ENCODE peak calls at places on chromosomes 12 and 14, in four cellular contexts. J is SK-N-SH, G is sigmoid colon, W is K562. X is an unnamed sample. For H3K36me3, the result is how much of the 10 kb centered on the place peaks cover.

GRCh38 chr12:94954029-94954685 is 49.3 kb downstream of the NDUFA12 start:
- DNase-seq in J (no peak), G (no peak), W (peak), X (peak)

GRCh38 chr14:79597561-79597960 is 613.7 kb downstream of the DIO2 start:
- DNase-seq in J (no peak), G (no peak), W (no peak), X (no peak)

GRCh38 chr14:36604757-36605505 is 22.5 kb upstream of the NKX2-8 start:
- DNase-seq in G (no peak), J (peak), W (peak), X (peak)

GRCh38 chr12:102010265-102010994 is 51.4 kb downstream of the WASHC3 start:
- DNase-seq in W (no peak), J (no peak), G (no peak), X (peak)

GRCh38 chr12:116771651-116772050 is 33.5 kb downstream of the RNFT2 start:
- DNase-seq in W (no peak), G (no peak), J (no peak), X (no peak)

GRCh38 chr14:71242237-71242748 is 335.0 kb downstream of the PCNX1 start:
- DNase-seq in W (no peak), G (no peak), J (peak), X (no peak)

GRCh38 chr12:94644622-94645021 is 5.7 kb downstream of the TMCC3 start:
- DNase-seq in W (no peak), G (no peak), J (no peak), X (no peak)

GRCh38 chr12:12088761-12089160 is 18.0 kb downstream of the BCL2L14 start:
- DNase-seq in W (no peak), J (no peak), G (no peak), X (no peak)

GRCh38 chr12:124862768-124863408 is 776 bp downstream of the SCARB1 start:
- DNase-seq in W (no peak), G (no peak), J (peak), X (peak)

GRCh38 chr12:107131832-107132616 is 38.7 kb upstream of the CRY1 start:
- DNase-seq in G (no peak), W (peak), J (peak), X (no peak)

GRCh38 chr14:93007225-93007997 is 84.5 kb downstream of the CHGA start:
- DNase-seq in J (no peak), W (no peak), G (peak), X (peak)

DNA sequence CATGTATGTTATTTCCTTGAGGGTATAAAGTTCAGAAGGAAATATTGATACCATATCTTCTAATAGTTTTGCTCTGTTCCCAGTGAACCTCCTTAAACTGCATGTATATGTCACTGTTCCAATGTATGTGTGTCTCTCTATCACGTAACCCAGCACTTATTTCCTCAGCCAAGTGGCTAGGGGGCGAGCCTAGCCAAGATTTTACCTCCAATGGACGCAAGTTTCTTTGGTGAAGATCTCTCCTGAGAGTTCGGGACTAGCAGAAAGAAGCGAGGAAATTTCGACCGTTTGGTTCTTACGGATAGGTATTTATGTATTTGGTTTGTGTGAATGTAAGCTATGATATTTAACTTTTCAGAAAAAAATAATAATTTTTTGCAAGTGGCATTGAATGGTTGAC is 2.5 kb downstream of the SFSWAP start:
- DNase-seq in J (no peak), G (no peak), W (no peak), X (no peak)
- H3K36me3 ChIP-seq in J (half or more), G (under half), W (half or more), X (under half)

GRCh38 chr14:50049703-50050102 is 66.7 kb downstream of the VCPKMT start:
- DNase-seq in G (no peak), W (no peak), J (no peak), X (no peak)

GRCh38 chr14:50045837-50046236 is 70.5 kb downstream of the VCPKMT start:
- DNase-seq in J (no peak), G (no peak), W (no peak), X (no peak)

GRCh38 chr14:50050171-50050570 is 66.2 kb downstream of the VCPKMT start:
- DNase-seq in J (no peak), G (no peak), W (no peak), X (no peak)

GRCh38 chr14:50045039-50045711 is 71.2 kb downstream of the VCPKMT start:
- DNase-seq in G (peak), W (no peak), J (peak), X (peak)

GRCh38 chr14:50047274-50047676 is 69.1 kb downstream of the VCPKMT start:
- DNase-seq in G (no peak), J (no peak), W (no peak), X (peak)
- TF ChIP-seq EP300 in G (no peak), J (no peak), W (no peak), X (peak)

DNA sequence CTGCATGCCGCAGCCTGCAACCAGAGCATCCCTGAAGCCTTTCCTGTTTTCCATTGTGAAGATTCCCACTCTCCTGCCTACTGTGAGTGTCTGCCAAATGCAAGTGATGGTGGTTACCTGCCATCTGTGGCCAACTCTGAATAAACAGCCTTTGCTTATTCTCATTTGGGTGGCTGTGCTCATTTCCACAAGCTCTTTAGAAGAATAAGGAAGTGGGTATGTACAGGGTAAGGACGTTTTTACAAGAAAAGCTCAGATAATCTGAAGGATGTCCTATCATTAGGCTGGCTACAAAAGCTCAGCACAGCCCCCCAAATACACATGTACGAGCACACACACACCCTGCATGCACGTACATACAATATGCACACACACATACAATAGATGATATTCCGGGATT is 7.3 kb upstream of the RNASE1 start:
- DNase-seq in W (no peak), J (no peak), G (no peak), X (no peak)
- TF ChIP-seq POLR2AphosphoS5 in W (no peak), J (no peak), G (no peak), X (no peak)

GRCh38 chr12:111638576-111638975 is 39.5 kb upstream of the ATXN2 start:
- DNase-seq in W (no peak), G (no peak), J (no peak), X (no peak)

GRCh38 chr12:111642681-111643427 is 42.9 kb downstream of the BRAP start:
- DNase-seq in J (no peak), W (no peak), G (no peak), X (no peak)

GRCh38 chr12:111645433-111645832 is 40.3 kb downstream of the BRAP start:
- DNase-seq in G (no peak), J (no peak), W (no peak), X (no peak)

GRCh38 chr12:111640498-111640897 is 41.4 kb upstream of the ATXN2 start:
- DNase-seq in J (no peak), W (no peak), G (no peak), X (no peak)

DNA sequence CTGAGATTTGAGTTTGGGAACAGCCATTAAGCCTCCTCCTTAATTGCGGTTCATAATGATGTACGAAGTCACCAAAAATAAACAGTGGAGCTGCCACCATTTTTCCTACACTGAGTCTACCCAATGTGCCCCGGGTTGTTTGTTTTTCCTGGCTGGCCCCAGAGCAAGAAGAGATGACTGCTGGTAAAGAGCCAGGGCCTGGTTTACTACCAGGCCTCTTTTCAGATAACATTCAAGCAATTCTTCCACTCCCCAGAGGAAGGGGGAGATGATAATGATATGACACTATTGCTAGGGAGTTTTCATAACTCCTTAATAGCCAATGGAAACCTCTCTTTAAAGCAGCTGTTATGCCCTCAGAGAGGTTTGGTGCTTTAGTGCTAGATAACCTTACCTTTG is 42.3 kb downstream of the BRAP start:
- DNase-seq in J (no peak), W (no peak), G (no peak), X (peak)
- H3K36me3 ChIP-seq in J (under half), W (half or more), G (under half), X (under half)

GRCh38 chr12:54007538-54008259 is 1.1 kb upstream of the HOXC8 start:
- DNase-seq in W (no peak), G (no peak), J (no peak), X (no peak)

GRCh38 chr12:54006700-54007220 is 2.0 kb upstream of the HOXC8 start:
- DNase-seq in W (no peak), G (no peak), J (no peak), X (no peak)

GRCh38 chr12:54004841-54005530 is 3.8 kb upstream of the HOXC8 start:
- DNase-seq in J (no peak), W (no peak), G (no peak), X (no peak)

GRCh38 chr12:54005531-54005852 is 3.3 kb upstream of the HOXC8 start:
- DNase-seq in G (no peak), W (no peak), J (no peak), X (no peak)

GRCh38 chr12:54005853-54006699 is 2.7 kb upstream of the HOXC8 start:
- DNase-seq in G (peak), J (peak), W (peak), X (peak)
- TF ChIP-seq EP300 in G (no peak), J (no peak), W (no peak), X (no peak)

GRCh38 chr12:49364989-49365388 is 2.3 kb upstream of the SPATS2 start:
- DNase-seq in J (no peak), G (no peak), W (no peak), X (no peak)
- TF ChIP-seq POLR2AphosphoS5 in J (no peak), G (no peak), W (no peak), X (no peak)

X was measured in transverse colon.